ENCODE peak calls at places on chromosomes 13 and 19, in six cellular contexts. B is mesenchymal stem cell, J is GOT3, T is thoracic aorta, F is posterior cingulate gyrus, A is progenitor cell of endocrine pancreas. G is an unnamed sample.

GRCh38 chr13:105184221-105184620 is 1351.2 kb downstream of the EFNB2 start:
- DNase-seq in A (no peak), F (no peak), T (no peak), J (no peak), B (no peak), G (no peak)

GRCh38 chr19:45457776-45458175 is 10.0 kb upstream of the FOSB start:
- DNase-seq in T (no peak), B (no peak), F (no peak), J (no peak), A (no peak), G (no peak)

GRCh38 chr19:17496337-17496997 is 15.0 kb upstream of the PGLS start:
- DNase-seq in A (peak), T (no peak), F (no peak), J (no peak), B (peak), G (peak)

GRCh38 chr19:39351537-39352037 is 9.4 kb downstream of the SAMD4B start:
- DNase-seq in T (no peak), J (no peak), A (no peak), B (peak), F (no peak), G (no peak)

GRCh38 chr13:80475718-80476117 is 134.8 kb upstream of the SPRY2 start:
- DNase-seq in F (no peak), B (no peak), J (no peak), T (no peak), A (no peak), G (no peak)

GRCh38 chr13:99312493-99312883 is 5.3 kb upstream of the GPR183 start:
- DNase-seq in J (no peak), T (no peak), F (peak), A (no peak), B (peak), G (peak)

GRCh38 chr13:37429976-37430375 is 168.6 kb downstream of the POSTN start:
- DNase-seq in J (no peak), F (no peak), T (no peak), A (no peak), B (peak), G (no peak)

GRCh38 chr13:29499766-29500165 is 95.7 kb downstream of the SLC7A1 start:
- DNase-seq in A (no peak), B (no peak), J (no peak), F (no peak), T (no peak), G (peak)

GRCh38 chr19:10683582-10683981 is 17.7 kb upstream of the QTRT1 start:
- DNase-seq in A (no peak), F (no peak), J (no peak), B (no peak), T (no peak), G (no peak)

GRCh38 chr13:45833663-45834062 is 17.9 kb downstream of the SIAH3 start:
- DNase-seq in F (no peak), B (peak), J (no peak), T (no peak), A (no peak), G (no peak)

GRCh38 chr13:110250258-110250891 is 56.6 kb downstream of the COL4A1 start:
- DNase-seq in B (peak), T (no peak), J (no peak), A (no peak), F (no peak), G (no peak)

GRCh38 chr19:5495792-5496191 is 40.6 kb downstream of the ZNRF4 start:
- DNase-seq in B (no peak), T (no peak), J (no peak), F (no peak), A (no peak), G (no peak)

GRCh38 chr19:47226426-47227346 is 4.3 kb downstream of the BBC3 start:
- DNase-seq in T (peak), B (peak), A (no peak), J (no peak), F (no peak), G (peak)

GRCh38 chr19:4358709-4359626 is 15.6 kb downstream of the MPND start:
- DNase-seq in F (no peak), A (no peak), J (no peak), T (no peak), B (no peak), G (no peak)

GRCh38 chr19:3450796-3451411 is 29.4 kb downstream of the SMIM24 start:
- DNase-seq in T (peak), J (peak), B (peak), F (no peak), A (no peak), G (peak)

GRCh38 chr13:97221989-97222700 is at the start of gene MBNL2:
- DNase-seq in T (peak), B (peak), F (peak), J (peak), A (peak), G (peak)

GRCh38 chr19:11365557-11366117 is 8.8 kb upstream of the SWSAP1 start:
- DNase-seq in T (no peak), F (no peak), B (no peak), J (no peak), A (no peak), G (no peak)

GRCh38 chr19:8592231-8593009 is 15.2 kb upstream of the MYO1F start:
- DNase-seq in F (peak), B (peak), J (peak), T (peak), A (peak), G (peak)

GRCh38 chr19:17779281-17779930 is 15.5 kb upstream of the B3GNT3 start:
- DNase-seq in A (no peak), T (no peak), J (no peak), B (peak), F (no peak), G (no peak)

GRCh38 chr19:14497347-14497921 is 1.5 kb upstream of the GIPC1 start:
- DNase-seq in B (no peak), T (no peak), A (no peak), J (no peak), F (no peak), G (peak)

GRCh38 chr19:47698631-47699359 is 14.4 kb upstream of the EHD2 start:
- DNase-seq in J (no peak), F (no peak), T (no peak), B (no peak), A (no peak), G (no peak)

GRCh38 chr13:64007334-64007733 is 2591.7 kb upstream of the PCDH20 start:
- DNase-seq in B (no peak), J (no peak), A (no peak), F (no peak), T (no peak), G (no peak)

GRCh38 chr19:41376241-41376997 is at the start of gene TMEM91:
- DNase-seq in B (peak), J (no peak), A (no peak), T (no peak), F (no peak), G (peak)

GRCh38 chr13:29551214-29551613 is 44.3 kb downstream of the SLC7A1 start:
- DNase-seq in A (no peak), T (no peak), J (no peak), B (no peak), F (no peak), G (no peak)

GRCh38 chr13:48645845-48646244 is 7.9 kb upstream of the CYSLTR2 start:
- DNase-seq in T (no peak), B (no peak), F (no peak), J (no peak), A (no peak), G (no peak)

GRCh38 chr13:35500071-35500595 is 23.6 kb upstream of the MAB21L1 start:
- DNase-seq in F (no peak), B (no peak), J (no peak), A (no peak), T (no peak), G (no peak)

GRCh38 chr13:24923305-24923640 is 159.3 kb downstream of the RNF17 start:
- DNase-seq in J (no peak), F (no peak), T (no peak), B (peak), A (no peak), G (no peak)

GRCh38 chr13:108621421-108621820 is 8.0 kb upstream of the MYO16 start:
- DNase-seq in T (no peak), B (no peak), A (no peak), F (no peak), J (no peak), G (no peak)

GRCh38 chr13:67916650-67917049 is 686.5 kb upstream of the PCDH9 start:
- DNase-seq in B (no peak), A (no peak), F (no peak), T (no peak), J (no peak), G (no peak)

GRCh38 chr13:114099918-114100445 is 32.4 kb downstream of the RASA3 start:
- DNase-seq in B (peak), F (peak), T (no peak), J (no peak), A (no peak), G (peak)

GRCh38 chr13:113915012-113915763 is 51.3 kb upstream of the GAS6 start:
- DNase-seq in T (no peak), B (no peak), F (no peak), A (no peak), J (no peak), G (no peak)

G was measured in upper lobe of right lung.